ENCODE peak calls at places on chromosomes 1 and 21, in seven cellular contexts. G, T, M, K, F, J and O are unnamed samples.

GRCh38 chr21:28543975-28544374 is 448.7 kb downstream of the LTN1 start:
- DNase-seq in G (no peak), T (no peak), M (no peak), K (no peak), F (no peak), J (no peak), O (no peak)

GRCh38 chr1:171817511-171818265 is 23.6 kb upstream of the DNM3 start:
- DNase-seq in G (peak; percentile 76), T (peak; percentile 61), M (no peak), K (peak; percentile 51), F (no peak), J (no peak), O (no peak)

GRCh38 chr1:209667103-209667502 is 8.1 kb upstream of the G0S2 start:
- DNase-seq in G (no peak), T (no peak), M (no peak), K (no peak), F (no peak), J (no peak), O (no peak)

GRCh38 chr1:182633657-182634281 is 29.6 kb upstream of the RGS16 start:
- DNase-seq in G (no peak), T (no peak), M (no peak), K (no peak), F (no peak), J (no peak), O (no peak)

GRCh38 chr1:226979517-226980121 is 39.5 kb downstream of the COQ8A start:
- DNase-seq in G (no peak), T (no peak), M (peak; percentile 86), K (no peak), F (no peak), J (no peak), O (no peak)

GRCh38 chr21:15006594-15007230 is 58.1 kb downstream of the NRIP1 start:
- DNase-seq in G (no peak), T (no peak), M (no peak), K (no peak), F (no peak), J (no peak), O (no peak)

GRCh38 chr1:206753141-206753540 is 17.4 kb upstream of the IL19 start:
- DNase-seq in G (peak; percentile 84), T (peak; percentile 9), M (no peak), K (no peak), F (no peak), J (no peak), O (no peak)

GRCh38 chr1:43388021-43388575 is 1.5 kb downstream of the MED8 start:
- DNase-seq in G (peak; percentile 35), T (no peak), M (no peak), K (no peak), F (no peak), J (no peak), O (no peak)

GRCh38 chr1:90719321-90720136 is 2.4 kb upstream of the BARHL2 start:
- DNase-seq in G (no peak), T (no peak), M (no peak), K (no peak), F (no peak), J (no peak), O (no peak)

GRCh38 chr1:153262462-153263157 is 3.1 kb downstream of the LORICRIN start:
- DNase-seq in G (no peak), T (no peak), M (no peak), K (no peak), F (no peak), J (no peak), O (no peak)

GRCh38 chr1:20087668-20088067 is 17.7 kb downstream of the PLA2G5 start:
- DNase-seq in G (no peak), T (no peak), M (no peak), K (no peak), F (no peak), J (no peak), O (no peak)

GRCh38 chr1:207502726-207503125 is 6.8 kb downstream of the CR1 start:
- DNase-seq in G (no peak), T (no peak), M (no peak), K (no peak), F (no peak), J (no peak), O (no peak)

GRCh38 chr1:20974069-20974468 is 187.0 kb upstream of the HP1BP3 start:
- DNase-seq in G (peak; percentile 79), T (no peak), M (no peak), K (no peak), F (no peak), J (no peak), O (no peak)

GRCh38 chr1:160046494-160047115 is 14.8 kb upstream of the PIGM start:
- DNase-seq in G (peak; percentile 21), T (peak; percentile 78), M (peak; percentile 43), K (peak; percentile 62), F (peak; percentile 45), J (no peak), O (no peak)

GRCh38 chr1:205480349-205481278 is 23.9 kb upstream of the CDK18 start:
- DNase-seq in G (no peak), T (no peak), M (no peak), K (no peak), F (no peak), J (peak; percentile 65), O (no peak)

GRCh38 chr1:169890761-169891538 is 2.7 kb downstream of the SCYL3 start:
- DNase-seq in G (no peak), T (no peak), M (no peak), K (no peak), F (no peak), J (peak; percentile 9), O (no peak)

GRCh38 chr1:244850896-244851295 is 13.4 kb downstream of the HNRNPU start:
- DNase-seq in G (no peak), T (no peak), M (no peak), K (no peak), F (no peak), J (no peak), O (no peak)

GRCh38 chr1:100955322-100955721 is 59.4 kb downstream of the SLC30A7 start:
- DNase-seq in G (peak; percentile 92), T (peak; percentile 94), M (no peak), K (peak; percentile 60), F (no peak), J (no peak), O (no peak)

GRCh38 chr1:44031900-44032817 is 897 bp upstream of the SLC6A9 start:
- DNase-seq in G (peak; percentile 41), T (no peak), M (no peak), K (no peak), F (no peak), J (no peak), O (no peak)

GRCh38 chr1:2250721-2251281 is 22.7 kb downstream of the SKI start:
- DNase-seq in G (no peak), T (no peak), M (no peak), K (no peak), F (peak; percentile 55), J (no peak), O (no peak)
- H3K4me1 ChIP-seq in G (peaks cover 26% of the 10 kb centered on the region), T (peaks cover 42% of the 10 kb centered on the region), M (peaks cover 84% of the 10 kb centered on the region), K (peaks cover 17% of the 10 kb centered on the region), F (peaks cover 64% of the 10 kb centered on the region), J (peaks cover 81% of the 10 kb centered on the region), O (peaks cover 23% of the 10 kb centered on the region)

DNA sequence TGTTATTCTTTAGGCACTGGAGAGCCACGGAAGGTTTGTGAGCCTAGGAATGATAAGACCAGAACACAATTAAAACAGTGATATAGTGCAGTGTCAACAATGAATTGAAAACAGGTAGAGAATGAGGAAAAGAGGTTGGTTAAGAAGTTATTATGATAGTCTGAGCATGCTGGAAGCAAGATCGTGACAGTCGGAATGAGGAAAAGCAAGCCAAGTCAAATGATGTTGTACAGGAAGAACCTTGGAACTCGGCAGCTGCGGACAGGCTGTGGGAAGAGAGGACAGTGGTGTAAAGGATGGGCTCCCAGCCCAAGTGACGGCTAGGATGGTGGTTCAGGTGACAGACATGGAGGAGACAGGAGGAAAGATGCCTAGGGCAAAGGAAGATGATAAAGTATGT is 25.6 kb downstream of the MTARC1 start:
- DNase-seq in G (no peak), T (no peak), M (no peak), K (no peak), F (no peak), J (no peak), O (no peak)
- H3K36me3 ChIP-seq in G (no peaks in the 10 kb centered on the region), T (peaks cover 33% of the 10 kb centered on the region), M (no peaks in the 10 kb centered on the region), K (no peaks in the 10 kb centered on the region), F (no peaks in the 10 kb centered on the region), J (no peaks in the 10 kb centered on the region), O (peaks cover 4% of the 10 kb centered on the region)

GRCh38 chr1:47875831-47876586 is 121.2 kb downstream of the TRABD2B start:
- DNase-seq in G (no peak), T (no peak), M (no peak), K (peak; percentile 41), F (no peak), J (no peak), O (no peak)
- H3K4me1 ChIP-seq in G (no peaks in the 10 kb centered on the region), T (peaks cover 10% of the 10 kb centered on the region), M (peaks cover 7% of the 10 kb centered on the region), K (peaks cover 35% of the 10 kb centered on the region), F (no peaks in the 10 kb centered on the region), J (no peaks in the 10 kb centered on the region), O (no peaks in the 10 kb centered on the region)

DNA sequence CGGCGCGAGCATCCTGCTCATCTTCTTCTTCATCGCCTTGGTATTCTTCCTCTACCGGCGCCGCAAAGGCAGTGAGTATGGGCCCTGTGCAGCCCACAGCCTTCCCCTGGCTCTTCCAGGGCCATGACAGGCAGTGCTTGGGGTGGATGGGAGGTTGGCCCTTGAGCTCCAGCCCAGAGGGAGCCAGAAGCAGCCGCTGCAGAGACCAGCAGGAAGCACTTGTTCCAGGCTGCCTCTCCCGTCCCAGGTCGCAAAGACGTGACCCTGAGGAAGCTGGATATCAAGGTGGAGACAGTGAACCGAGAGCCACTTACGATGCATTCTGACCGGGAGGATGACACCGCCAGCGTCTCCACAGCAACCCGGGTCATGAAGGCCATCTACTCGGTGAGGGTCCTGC is 87.3 kb upstream of the CD1D start:
- DNase-seq in G (no peak), T (no peak), M (no peak), K (no peak), F (no peak), J (no peak), O (no peak)
- H3K36me3 ChIP-seq in G (peaks cover 79% of the 10 kb centered on the region), T (peaks cover 85% of the 10 kb centered on the region), M (peaks cover 23% of the 10 kb centered on the region), K (peaks cover 6% of the 10 kb centered on the region), F (no peaks in the 10 kb centered on the region), J (no peaks in the 10 kb centered on the region), O (peaks cover 41% of the 10 kb centered on the region)

GRCh38 chr1:58898739-58899580 is 115.1 kb upstream of the JUN start:
- DNase-seq in G (peak; percentile 35), T (no peak), M (peak; percentile 69), K (peak; percentile 87), F (peak; percentile 63), J (no peak), O (no peak)

GRCh38 chr1:58893257-58893869 is 109.5 kb upstream of the JUN start:
- DNase-seq in G (no peak), T (no peak), M (peak; percentile 75), K (peak; percentile 48), F (peak; percentile 84), J (no peak), O (no peak)

GRCh38 chr1:58895559-58896135 is 111.8 kb upstream of the JUN start:
- DNase-seq in G (peak; percentile 22), T (no peak), M (peak; percentile 47), K (no peak), F (peak; percentile 46), J (no peak), O (no peak)

GRCh38 chr1:58895082-58895481 is 111.2 kb upstream of the JUN start:
- DNase-seq in G (no peak), T (no peak), M (no peak), K (no peak), F (peak; percentile 63), J (no peak), O (no peak)

GRCh38 chr1:58896211-58897183 is 112.7 kb upstream of the JUN start:
- DNase-seq in G (no peak), T (no peak), M (peak; percentile 80), K (no peak), F (peak; percentile 89), J (no peak), O (no peak)
- H3K4me1 ChIP-seq in G (peaks cover 18% of the 10 kb centered on the region), T (peaks cover 42% of the 10 kb centered on the region), M (peaks cover 73% of the 10 kb centered on the region), K (peaks cover 42% of the 10 kb centered on the region), F (peaks cover 77% of the 10 kb centered on the region), J (peaks cover 15% of the 10 kb centered on the region), O (no peaks in the 10 kb centered on the region)

GRCh38 chr1:201374376-201374775 is 3.1 kb downstream of the TNNT2 start:
- DNase-seq in G (no peak), T (no peak), M (no peak), K (no peak), F (no peak), J (no peak), O (peak; percentile 25)
- H3K36me3 ChIP-seq in G (no peaks in the 10 kb centered on the region), T (no peaks in the 10 kb centered on the region), M (no peaks in the 10 kb centered on the region), K (peaks cover 49% of the 10 kb centered on the region), F (no peaks in the 10 kb centered on the region), J (no peaks in the 10 kb centered on the region), O (no peaks in the 10 kb centered on the region)